ENCODE peak calls at places on chromosome 18, in ten cellular contexts. C is CD8-positive, alpha-beta T cell; P is NT2/D1; H is WERI-Rb-1; W is SJCRH30; S is HepG2; O is GM23248; E is neural progenitor cell; I is aorta; V is cardiac muscle cell. Z is an unnamed sample. For H3K36me3, the result is how much of the 10 kb centered on the place peaks cover.

GRCh38 chr18:61569176-61569892 is 236.1 kb downstream of the CDH20 start:
- DNase-seq in C (no peak), P (no peak), H (no peak), W (no peak), S (no peak), O (peak), E (no peak), I (peak), V (no peak), Z (no peak)

GRCh38 chr18:9516437-9517064 is 41.2 kb downstream of the RALBP1 start:
- DNase-seq in C (no peak), P (no peak), H (no peak), W (peak), S (peak), O (peak), E (peak), I (no peak), V (peak), Z (no peak)

GRCh38 chr18:36828157-36828629 is 609 bp downstream of the TPGS2 start:
- DNase-seq in C (peak), P (no peak), H (no peak), W (no peak), S (peak), O (peak), E (peak), I (peak), V (no peak), Z (peak)

GRCh38 chr18:48408111-48408726 is 964 bp downstream of the ZBTB7C start:
- DNase-seq in C (no peak), P (no peak), H (peak), W (no peak), S (no peak), O (no peak), E (peak), I (no peak), V (peak), Z (no peak)

GRCh38 chr18:11733031-11733430 is 44.0 kb downstream of the GNAL start:
- DNase-seq in C (peak), P (peak), H (peak), W (peak), S (peak), O (peak), E (peak), I (peak), V (peak), Z (peak)

GRCh38 chr18:35024965-35025364 is 16.2 kb upstream of the MAPRE2 start:
- DNase-seq in C (no peak), P (no peak), H (no peak), W (peak), S (peak), O (peak), E (no peak), I (peak), V (no peak), Z (no peak)

GRCh38 chr18:41526046-41526445 is 429.0 kb upstream of the PIK3C3 start:
- DNase-seq in C (no peak), P (no peak), H (no peak), W (no peak), S (no peak), O (no peak), E (no peak), I (no peak), V (no peak), Z (no peak)

GRCh38 chr18:21914739-21915319 is 174.2 kb downstream of the MIB1 start:
- DNase-seq in C (no peak), P (peak), H (peak), W (peak), S (peak), O (peak), E (peak), I (no peak), V (peak), Z (no peak)

GRCh38 chr18:12659904-12660605 is 2.1 kb upstream of the SPIRE1 start:
- DNase-seq in C (peak), P (no peak), H (peak), W (peak), S (peak), O (peak), E (peak), I (peak), V (peak), Z (no peak)

GRCh38 chr18:31581498-31582197 is 10.0 kb upstream of the TTR start:
- DNase-seq in C (no peak), P (no peak), H (no peak), W (no peak), S (peak), O (peak), E (no peak), I (no peak), V (no peak), Z (no peak)

GRCh38 chr18:39415471-39415870 is 1849.9 kb upstream of the CELF4 start:
- DNase-seq in C (no peak), P (no peak), H (no peak), W (no peak), S (no peak), O (no peak), E (no peak), I (no peak), V (no peak), Z (no peak)

GRCh38 chr18:5895886-5896740 is 791 bp upstream of the TMEM200C start:
- DNase-seq in C (peak), P (no peak), H (peak), W (no peak), S (no peak), O (peak), E (peak), I (peak), V (peak), Z (peak)

GRCh38 chr18:8982416-8983183 is 119.9 kb upstream of the NDUFV2 start:
- DNase-seq in C (no peak), P (peak), H (peak), W (peak), S (peak), O (peak), E (peak), I (no peak), V (peak), Z (no peak)

GRCh38 chr18:6921571-6921970 is 192.1 kb downstream of the ARHGAP28 start:
- DNase-seq in C (no peak), P (no peak), H (no peak), W (no peak), S (no peak), O (no peak), E (no peak), I (no peak), V (no peak), Z (no peak)

GRCh38 chr18:22604390-22604985 is 186.8 kb upstream of the CTAGE1 start:
- DNase-seq in C (no peak), P (no peak), H (no peak), W (no peak), S (no peak), O (no peak), E (no peak), I (peak), V (no peak), Z (peak)

GRCh38 chr18:11990541-11990940 is 9.2 kb downstream of the IMPA2 start:
- DNase-seq in C (no peak), P (no peak), H (no peak), W (peak), S (no peak), O (no peak), E (no peak), I (peak), V (no peak), Z (peak)

GRCh38 chr18:61980355-61980754 is 87.5 kb upstream of the RNF152 start:
- DNase-seq in C (no peak), P (no peak), H (no peak), W (no peak), S (no peak), O (no peak), E (no peak), I (no peak), V (no peak), Z (no peak)

GRCh38 chr18:75482880-75483279 is 55.4 kb upstream of the SMIM21 start:
- DNase-seq in C (no peak), P (no peak), H (no peak), W (no peak), S (no peak), O (no peak), E (no peak), I (no peak), V (no peak), Z (no peak)

GRCh38 chr18:58960946-58961722 is 96.5 kb downstream of the ZNF532 start:
- DNase-seq in C (no peak), P (no peak), H (no peak), W (no peak), S (no peak), O (no peak), E (no peak), I (peak), V (no peak), Z (no peak)
- H3K36me3 ChIP-seq in C (under half), P (under half), H (half or more), W (under half), S (under half), O (under half), E (under half), I (under half), V (under half), Z (under half)

DNA sequence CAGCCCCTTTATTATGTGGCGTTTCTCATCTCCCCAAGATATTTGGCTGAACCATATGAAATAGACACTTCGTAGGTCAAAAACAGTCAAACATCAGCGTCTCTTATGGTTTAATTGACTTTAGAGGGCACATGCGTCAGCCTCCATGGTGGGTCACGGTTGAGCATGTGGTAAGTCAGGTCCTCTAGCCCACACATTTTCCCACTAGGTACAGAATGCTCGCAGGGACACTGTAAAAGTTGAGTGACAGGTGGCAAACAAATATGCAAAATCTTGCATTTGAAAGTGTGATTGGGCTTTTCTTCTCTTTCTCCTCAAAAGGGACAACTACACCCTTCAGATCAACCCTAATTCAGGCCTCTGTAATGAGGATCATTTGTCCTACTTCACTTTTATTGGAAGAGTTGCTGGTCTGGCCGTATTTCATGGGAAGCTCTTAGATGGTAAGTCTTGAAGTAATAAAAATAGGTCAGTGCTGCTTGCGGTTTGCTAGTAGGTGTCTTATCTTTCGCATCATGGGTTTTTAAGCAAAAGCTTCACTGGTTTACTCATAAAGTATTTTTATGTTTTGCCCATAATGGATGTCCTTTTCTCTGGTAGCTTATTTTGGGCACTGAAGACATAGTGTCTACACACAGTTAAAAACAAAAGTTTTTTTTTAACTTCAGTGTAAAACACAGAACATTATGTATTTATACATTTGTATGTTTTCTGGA is 261.3 kb downstream of the ALPK2 start:
- DNase-seq in C (no peak), P (no peak), H (no peak), W (no peak), S (no peak), O (no peak), E (no peak), I (no peak), V (no peak), Z (no peak)
- H3K36me3 ChIP-seq in C (under half), P (half or more), H (half or more), W (under half), S (half or more), O (under half), E (under half), I (under half), V (under half), Z (under half)

GRCh38 chr18:59357928-59358327 is 1.1 kb downstream of the LMAN1 start:
- DNase-seq in C (no peak), P (no peak), H (no peak), W (no peak), S (peak), O (peak), E (peak), I (no peak), V (peak), Z (no peak)

GRCh38 chr18:59354731-59355130 is 4.3 kb downstream of the LMAN1 start:
- DNase-seq in C (no peak), P (no peak), H (no peak), W (no peak), S (no peak), O (peak), E (no peak), I (no peak), V (no peak), Z (no peak)

GRCh38 chr18:59353079-59353680 is 5.9 kb downstream of the LMAN1 start:
- DNase-seq in C (no peak), P (no peak), H (no peak), W (no peak), S (no peak), O (peak), E (no peak), I (no peak), V (peak), Z (no peak)

DNA sequence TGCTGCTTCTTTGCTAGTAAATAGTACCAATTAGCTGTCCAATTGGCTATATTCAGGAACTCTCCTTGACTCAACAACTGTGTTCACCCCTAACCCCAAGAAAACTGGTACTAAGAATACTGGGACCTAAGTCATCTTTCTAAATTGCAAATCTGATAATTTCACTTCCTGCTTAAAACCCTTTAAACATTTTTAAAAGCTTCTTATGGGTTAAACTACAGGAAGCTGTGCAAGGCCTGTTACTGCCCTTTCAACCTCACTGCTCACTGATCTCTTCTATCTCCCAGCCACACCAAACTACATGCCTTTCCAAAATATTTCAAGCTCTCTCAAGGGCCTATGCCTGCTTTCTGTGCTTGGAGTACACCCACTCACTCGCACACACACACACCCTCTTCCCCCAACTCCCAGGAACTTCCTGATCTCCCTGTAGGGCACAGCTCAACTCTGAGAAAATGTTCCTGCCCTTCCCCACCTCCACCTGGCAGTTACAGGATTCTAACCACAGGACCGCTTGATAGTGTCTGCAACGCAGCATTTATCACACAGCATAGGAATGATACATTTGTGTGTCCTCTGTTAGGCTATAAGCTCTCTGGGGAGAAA is 6.7 kb downstream of the LMAN1 start:
- DNase-seq in C (no peak), P (no peak), H (no peak), W (no peak), S (no peak), O (no peak), E (no peak), I (no peak), V (no peak), Z (no peak)
- H3K36me3 ChIP-seq in C (under half), P (half or more), H (half or more), W (under half), S (half or more), O (half or more), E (half or more), I (under half), V (half or more), Z (under half)

GRCh38 chr18:49588171-49588570 is 26.3 kb downstream of the LIPG start:
- DNase-seq in C (no peak), P (no peak), H (no peak), W (no peak), S (no peak), O (no peak), E (no peak), I (no peak), V (no peak), Z (no peak)

GRCh38 chr18:49582579-49582978 is 20.7 kb downstream of the LIPG start:
- DNase-seq in C (no peak), P (no peak), H (no peak), W (no peak), S (no peak), O (peak), E (no peak), I (no peak), V (no peak), Z (no peak)

GRCh38 chr18:49585781-49586663 is 24.2 kb downstream of the LIPG start:
- DNase-seq in C (no peak), P (peak), H (no peak), W (peak), S (no peak), O (no peak), E (peak), I (no peak), V (no peak), Z (no peak)

GRCh38 chr18:49581369-49581768 is 19.5 kb downstream of the LIPG start:
- DNase-seq in C (no peak), P (no peak), H (peak), W (no peak), S (no peak), O (no peak), E (no peak), I (no peak), V (no peak), Z (no peak)

DNA sequence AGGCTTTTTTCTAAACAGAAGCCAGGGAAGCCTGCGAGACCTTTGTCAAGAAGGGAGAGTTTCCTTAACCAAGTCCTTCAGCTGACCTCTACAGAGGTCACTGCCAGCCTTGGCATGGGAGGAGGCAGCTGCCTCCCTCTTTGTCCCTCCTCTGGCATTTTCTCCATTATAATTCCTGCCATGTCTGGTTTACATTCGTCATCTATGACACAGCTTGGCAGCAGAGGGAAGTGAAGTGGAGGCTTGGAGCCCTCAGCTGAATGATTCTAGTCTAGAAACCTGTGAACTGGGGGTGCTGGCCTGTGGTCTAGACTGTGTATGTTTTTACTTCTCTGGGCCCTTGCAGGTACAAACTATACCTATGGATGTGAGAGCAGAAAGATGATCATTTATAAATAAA is 22.6 kb downstream of the LIPG start:
- DNase-seq in C (no peak), P (no peak), H (no peak), W (no peak), S (no peak), O (peak), E (no peak), I (no peak), V (no peak), Z (no peak)
- H3K36me3 ChIP-seq in C (under half), P (under half), H (under half), W (under half), S (under half), O (under half), E (under half), I (under half), V (under half), Z (under half)

DNA sequence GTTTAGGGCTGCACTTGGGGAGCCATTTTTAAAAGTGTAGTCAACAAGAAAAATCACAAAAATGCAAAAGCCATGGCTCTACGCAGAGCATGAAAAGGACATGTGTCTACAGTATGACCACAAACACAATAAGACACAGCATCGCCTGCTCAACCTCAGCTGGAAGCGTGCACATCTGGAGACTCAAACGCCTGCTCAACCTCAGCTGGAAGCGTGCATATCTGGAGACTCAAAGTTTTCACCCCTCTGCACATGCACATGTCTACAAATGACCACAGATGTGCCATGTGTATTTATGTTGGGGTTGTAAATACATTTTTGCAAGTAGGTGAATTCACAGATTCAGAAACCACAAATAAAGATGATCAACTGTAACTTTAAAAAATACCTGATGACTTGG is 196.9 kb downstream of the DOK6 start:
- DNase-seq in C (no peak), P (no peak), H (no peak), W (no peak), S (no peak), O (no peak), E (no peak), I (no peak), V (no peak), Z (no peak)
- H3K36me3 ChIP-seq in C (under half), P (under half), H (under half), W (under half), S (under half), O (under half), E (under half), I (under half), V (under half), Z (under half)